ENCODE peak calls at places on chromosomes 6 and 20, in seven cellular contexts. One of them, this sample, is unnamed. For H3K4me1, the result is how much of the 10 kb centered on the place peaks cover.

GRCh38 chr20:59242714-59243626 is 57.4 kb upstream of the EDN3 start:
- DNase-seq in heart right ventricle: no peak
- DNase-seq in uterus: no peak
- DNase-seq in cardiac muscle cell: no peak
- DNase-seq in heart left ventricle: no peak
- DNase-seq in RWPE2: no peak
- DNase-seq in left lung: no peak
- DNase-seq in this sample: no peak

GRCh38 chr6:95848717-95849116 is 167.1 kb upstream of the FUT9 start:
- DNase-seq in RWPE2: no peak
- DNase-seq in left lung: no peak
- DNase-seq in heart left ventricle: no peak
- DNase-seq in uterus: no peak
- DNase-seq in heart right ventricle: no peak
- DNase-seq in cardiac muscle cell: no peak
- DNase-seq in this sample: no peak

GRCh38 chr6:29014729-29015608 is 9.9 kb upstream of the ZNF311 start:
- DNase-seq in heart right ventricle: no peak
- DNase-seq in heart left ventricle: no peak
- DNase-seq in uterus: no peak
- DNase-seq in left lung: no peak
- DNase-seq in cardiac muscle cell: peak
- DNase-seq in RWPE2: peak
- DNase-seq in this sample: no peak

GRCh38 chr20:39318911-39319310 is 356.8 kb downstream of the DHX35 start:
- DNase-seq in left lung: no peak
- DNase-seq in uterus: no peak
- DNase-seq in RWPE2: no peak
- DNase-seq in heart right ventricle: no peak
- DNase-seq in cardiac muscle cell: no peak
- DNase-seq in heart left ventricle: no peak
- DNase-seq in this sample: no peak

GRCh38 chr6:116866281-116866871 is 10.7 kb upstream of the RFX6 start:
- DNase-seq in heart left ventricle: no peak
- DNase-seq in left lung: no peak
- DNase-seq in heart right ventricle: no peak
- DNase-seq in cardiac muscle cell: no peak
- DNase-seq in uterus: no peak
- DNase-seq in RWPE2: no peak
- DNase-seq in this sample: no peak

GRCh38 chr6:140156131-140156530 is 781.7 kb upstream of the CITED2 start:
- DNase-seq in cardiac muscle cell: no peak
- DNase-seq in heart left ventricle: no peak
- DNase-seq in uterus: no peak
- DNase-seq in RWPE2: no peak
- DNase-seq in left lung: no peak
- DNase-seq in heart right ventricle: no peak
- DNase-seq in this sample: no peak

GRCh38 chr6:56860466-56860865 is 94.4 kb upstream of the BEND6 start:
- DNase-seq in RWPE2: no peak
- DNase-seq in heart right ventricle: no peak
- DNase-seq in left lung: no peak
- DNase-seq in heart left ventricle: no peak
- DNase-seq in cardiac muscle cell: peak
- DNase-seq in uterus: no peak
- DNase-seq in this sample: no peak

GRCh38 chr20:36468149-36469000 is 72.9 kb upstream of the MYL9 start:
- DNase-seq in RWPE2: no peak
- DNase-seq in left lung: no peak
- DNase-seq in uterus: no peak
- DNase-seq in heart right ventricle: no peak
- DNase-seq in cardiac muscle cell: no peak
- DNase-seq in heart left ventricle: no peak
- DNase-seq in this sample: no peak

GRCh38 chr6:81307640-81308214 is 444.8 kb downstream of the TENT5A start:
- DNase-seq in heart left ventricle: no peak
- DNase-seq in left lung: no peak
- DNase-seq in cardiac muscle cell: no peak
- DNase-seq in heart right ventricle: no peak
- DNase-seq in RWPE2: no peak
- DNase-seq in uterus: no peak
- DNase-seq in this sample: no peak

GRCh38 chr20:23008673-23009072 is 26.4 kb upstream of the SSTR4 start:
- DNase-seq in heart right ventricle: no peak
- DNase-seq in uterus: no peak
- DNase-seq in cardiac muscle cell: no peak
- DNase-seq in left lung: no peak
- DNase-seq in heart left ventricle: no peak
- DNase-seq in RWPE2: no peak
- DNase-seq in this sample: no peak

GRCh38 chr6:34196116-34196832 is 40.4 kb upstream of the HMGA1 start:
- DNase-seq in heart left ventricle: peak
- DNase-seq in left lung: peak
- DNase-seq in RWPE2: no peak
- DNase-seq in uterus: peak
- DNase-seq in cardiac muscle cell: peak
- DNase-seq in heart right ventricle: peak
- DNase-seq in this sample: peak

GRCh38 chr20:50251992-50252491 is 61.4 kb downstream of the CEBPB start:
- DNase-seq in uterus: no peak
- DNase-seq in left lung: no peak
- DNase-seq in RWPE2: no peak
- DNase-seq in heart right ventricle: no peak
- DNase-seq in heart left ventricle: no peak
- DNase-seq in cardiac muscle cell: no peak
- DNase-seq in this sample: peak

GRCh38 chr20:63202021-63202420 is 13.9 kb downstream of the YTHDF1 start:
- DNase-seq in uterus: no peak
- DNase-seq in heart left ventricle: no peak
- DNase-seq in left lung: no peak
- DNase-seq in cardiac muscle cell: no peak
- DNase-seq in heart right ventricle: no peak
- DNase-seq in RWPE2: peak
- DNase-seq in this sample: no peak

GRCh38 chr6:89843070-89843469 is 13.4 kb downstream of the CASP8AP2 start:
- DNase-seq in heart left ventricle: no peak
- DNase-seq in RWPE2: no peak
- DNase-seq in left lung: no peak
- DNase-seq in heart right ventricle: no peak
- DNase-seq in cardiac muscle cell: peak
- DNase-seq in uterus: no peak
- DNase-seq in this sample: no peak

GRCh38 chr6:33595001-33595846 is 15.1 kb upstream of the BAK1 start:
- DNase-seq in cardiac muscle cell: no peak
- DNase-seq in uterus: no peak
- DNase-seq in RWPE2: no peak
- DNase-seq in left lung: no peak
- DNase-seq in heart left ventricle: peak
- DNase-seq in heart right ventricle: no peak
- DNase-seq in this sample: no peak

GRCh38 chr20:49281059-49281912 is 3.4 kb upstream of the ZNFX1 start:
- DNase-seq in cardiac muscle cell: peak
- DNase-seq in RWPE2: no peak
- DNase-seq in left lung: no peak
- DNase-seq in uterus: no peak
- DNase-seq in heart right ventricle: no peak
- DNase-seq in heart left ventricle: no peak
- DNase-seq in this sample: no peak

GRCh38 chr6:158033751-158034702 is 52.4 kb downstream of the SYNJ2 start:
- DNase-seq in heart right ventricle: no peak
- DNase-seq in heart left ventricle: no peak
- DNase-seq in left lung: no peak
- DNase-seq in RWPE2: no peak
- DNase-seq in cardiac muscle cell: peak
- DNase-seq in uterus: no peak
- DNase-seq in this sample: no peak

GRCh38 chr6:163536770-163537169 is 122.3 kb downstream of the QKI start:
- DNase-seq in left lung: no peak
- DNase-seq in cardiac muscle cell: peak
- DNase-seq in uterus: no peak
- DNase-seq in heart left ventricle: no peak
- DNase-seq in RWPE2: no peak
- DNase-seq in heart right ventricle: no peak
- DNase-seq in this sample: no peak

GRCh38 chr20:24149881-24150307 is 161.3 kb upstream of the GGTLC1 start:
- DNase-seq in heart left ventricle: peak
- DNase-seq in uterus: no peak
- DNase-seq in cardiac muscle cell: peak
- DNase-seq in left lung: no peak
- DNase-seq in RWPE2: no peak
- DNase-seq in heart right ventricle: peak
- DNase-seq in this sample: no peak

GRCh38 chr20:21901470-21902275 is 196.2 kb downstream of the PAX1 start:
- DNase-seq in heart left ventricle: peak
- DNase-seq in cardiac muscle cell: no peak
- DNase-seq in RWPE2: no peak
- DNase-seq in uterus: peak
- DNase-seq in heart right ventricle: peak
- DNase-seq in left lung: no peak
- DNase-seq in this sample: peak

GRCh38 chr20:41080866-41081265 is 52.2 kb downstream of the TOP1 start:
- DNase-seq in cardiac muscle cell: no peak
- DNase-seq in heart right ventricle: no peak
- DNase-seq in uterus: no peak
- DNase-seq in heart left ventricle: no peak
- DNase-seq in left lung: no peak
- DNase-seq in RWPE2: no peak
- DNase-seq in this sample: no peak

GRCh38 chr6:166671434-166672061 is 44.5 kb upstream of the RPS6KA2 start:
- DNase-seq in RWPE2: no peak
- DNase-seq in heart left ventricle: peak
- DNase-seq in uterus: peak
- DNase-seq in left lung: no peak
- DNase-seq in heart right ventricle: no peak
- DNase-seq in cardiac muscle cell: peak
- DNase-seq in this sample: no peak

GRCh38 chr20:4300401-4300800 is 285.0 kb upstream of the RNF24 start:
- DNase-seq in RWPE2: no peak
- DNase-seq in cardiac muscle cell: no peak
- DNase-seq in uterus: no peak
- DNase-seq in heart right ventricle: no peak
- DNase-seq in left lung: no peak
- DNase-seq in heart left ventricle: no peak
- DNase-seq in this sample: no peak

GRCh38 chr20:36950432-36951197 is 893 bp downstream of the SAMHD1 start:
- DNase-seq in RWPE2: peak
- DNase-seq in heart left ventricle: peak
- DNase-seq in left lung: peak
- DNase-seq in uterus: peak
- DNase-seq in cardiac muscle cell: peak
- DNase-seq in heart right ventricle: peak
- DNase-seq in this sample: no peak

GRCh38 chr6:16752206-16752867 is 8.9 kb downstream of the ATXN1 start:
- DNase-seq in RWPE2: no peak
- DNase-seq in cardiac muscle cell: peak
- DNase-seq in uterus: no peak
- DNase-seq in heart right ventricle: no peak
- DNase-seq in left lung: no peak
- DNase-seq in heart left ventricle: no peak
- DNase-seq in this sample: no peak

GRCh38 chr6:109076421-109076820 is 18.2 kb downstream of the SESN1 start:
- DNase-seq in left lung: no peak
- DNase-seq in RWPE2: no peak
- DNase-seq in heart left ventricle: no peak
- DNase-seq in uterus: no peak
- DNase-seq in heart right ventricle: no peak
- DNase-seq in cardiac muscle cell: peak
- DNase-seq in this sample: no peak
- H3K4me1 ChIP-seq in left lung: under half
- H3K4me1 ChIP-seq in RWPE2: under half
- H3K4me1 ChIP-seq in heart left ventricle: half or more
- H3K4me1 ChIP-seq in uterus: under half
- H3K4me1 ChIP-seq in heart right ventricle: under half
- H3K4me1 ChIP-seq in cardiac muscle cell: under half
- H3K4me1 ChIP-seq in this sample: half or more

DNA sequence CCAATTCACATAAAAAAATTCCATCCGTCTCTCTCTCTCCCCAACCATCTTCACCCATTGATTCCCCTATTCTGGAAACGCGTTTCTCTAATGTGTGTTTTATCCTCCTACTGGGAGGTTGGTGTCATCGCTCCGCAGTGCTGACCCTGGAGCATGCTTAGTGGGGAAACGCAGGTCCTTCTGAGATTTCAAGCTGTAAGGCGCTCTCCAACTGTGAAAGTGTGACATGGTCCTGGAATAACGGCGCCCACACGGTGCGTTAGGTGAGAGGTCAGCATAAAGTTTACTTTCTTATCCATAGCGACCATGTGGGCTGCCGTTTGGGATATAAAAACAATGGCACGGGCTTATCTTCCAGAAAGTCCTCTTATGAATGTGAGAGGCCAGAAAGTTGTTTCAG is 123.9 kb downstream of the WDR27 start:
- DNase-seq in uterus: no peak
- DNase-seq in RWPE2: no peak
- DNase-seq in heart right ventricle: no peak
- DNase-seq in left lung: no peak
- DNase-seq in cardiac muscle cell: peak
- DNase-seq in heart left ventricle: no peak
- DNase-seq in this sample: no peak
- TF ChIP-seq CTCF in uterus: no peak
- TF ChIP-seq CTCF in RWPE2: no peak
- TF ChIP-seq CTCF in heart right ventricle: no peak
- TF ChIP-seq CTCF in left lung: no peak
- TF ChIP-seq CTCF in cardiac muscle cell: no peak
- TF ChIP-seq CTCF in heart left ventricle: no peak
- TF ChIP-seq CTCF in this sample: no peak

GRCh38 chr6:7051780-7052440 is 55.9 kb upstream of the RREB1 start:
- DNase-seq in left lung: peak
- DNase-seq in uterus: peak
- DNase-seq in heart left ventricle: peak
- DNase-seq in cardiac muscle cell: peak
- DNase-seq in RWPE2: no peak
- DNase-seq in heart right ventricle: peak
- DNase-seq in this sample: peak

GRCh38 chr6:7052441-7052936 is 55.3 kb upstream of the RREB1 start:
- DNase-seq in cardiac muscle cell: peak
- DNase-seq in RWPE2: no peak
- DNase-seq in heart left ventricle: peak
- DNase-seq in left lung: peak
- DNase-seq in heart right ventricle: peak
- DNase-seq in uterus: peak
- DNase-seq in this sample: peak

GRCh38 chr6:7053125-7053784 is 54.5 kb upstream of the RREB1 start:
- DNase-seq in heart left ventricle: no peak
- DNase-seq in uterus: no peak
- DNase-seq in heart right ventricle: no peak
- DNase-seq in left lung: no peak
- DNase-seq in RWPE2: no peak
- DNase-seq in cardiac muscle cell: no peak
- DNase-seq in this sample: no peak

GRCh38 chr6:7050099-7050498 is 57.7 kb upstream of the RREB1 start:
- DNase-seq in heart right ventricle: no peak
- DNase-seq in left lung: no peak
- DNase-seq in RWPE2: no peak
- DNase-seq in uterus: no peak
- DNase-seq in cardiac muscle cell: no peak
- DNase-seq in heart left ventricle: no peak
- DNase-seq in this sample: no peak

GRCh38 chr6:7050911-7051779 is 56.6 kb upstream of the RREB1 start:
- DNase-seq in heart left ventricle: peak
- DNase-seq in uterus: peak
- DNase-seq in left lung: peak
- DNase-seq in RWPE2: peak
- DNase-seq in cardiac muscle cell: peak
- DNase-seq in heart right ventricle: peak
- DNase-seq in this sample: peak
- H3K27ac ChIP-seq in heart left ventricle: peak
- H3K27ac ChIP-seq in uterus: peak
- H3K27ac ChIP-seq in left lung: peak
- H3K27ac ChIP-seq in RWPE2: peak
- H3K27ac ChIP-seq in cardiac muscle cell: peak
- H3K27ac ChIP-seq in heart right ventricle: peak
- H3K27ac ChIP-seq in this sample: peak

GRCh38 chr6:41583576-41583975 is 37.4 kb downstream of the FOXP4 start:
- DNase-seq in RWPE2: no peak
- DNase-seq in cardiac muscle cell: no peak
- DNase-seq in heart right ventricle: no peak
- DNase-seq in uterus: no peak
- DNase-seq in heart left ventricle: no peak
- DNase-seq in left lung: no peak
- DNase-seq in this sample: no peak
- H3K4me1 ChIP-seq in RWPE2: under half
- H3K4me1 ChIP-seq in cardiac muscle cell: under half
- H3K4me1 ChIP-seq in heart right ventricle: under half
- H3K4me1 ChIP-seq in uterus: under half
- H3K4me1 ChIP-seq in heart left ventricle: under half
- H3K4me1 ChIP-seq in left lung: under half
- H3K4me1 ChIP-seq in this sample: under half